ENCODE peak calls at places on chromosomes 11 and 22, in six cellular contexts. One of them, this sample, is unnamed.

GRCh38 chr11:126892781-126893180 is 107.8 kb downstream of the KIRREL3 start:
- DNase-seq in heart right ventricle: no peak
- DNase-seq in AG09319: no peak
- DNase-seq in kidney: no peak
- DNase-seq in activated T-helper 1 cell treated with Interleukin-2 at 50 U/mL for 16 hours: no peak
- DNase-seq in epithelial cell of esophagus: no peak
- DNase-seq in this sample: peak; percentile 46

GRCh38 chr11:61075891-61076290 is 26.4 kb upstream of the CD5 start:
- DNase-seq in activated T-helper 1 cell treated with Interleukin-2 at 50 U/mL for 16 hours: no peak
- DNase-seq in kidney: no peak
- DNase-seq in heart right ventricle: no peak
- DNase-seq in AG09319: no peak
- DNase-seq in epithelial cell of esophagus: peak; percentile 79
- DNase-seq in this sample: peak; percentile 6

GRCh38 chr22:29041408-29041807 is 20.2 kb downstream of the C22orf31 start:
- DNase-seq in kidney: no peak
- DNase-seq in activated T-helper 1 cell treated with Interleukin-2 at 50 U/mL for 16 hours: no peak
- DNase-seq in heart right ventricle: no peak
- DNase-seq in AG09319: no peak
- DNase-seq in epithelial cell of esophagus: no peak
- DNase-seq in this sample: no peak

GRCh38 chr22:37848587-37849088 is 581 bp upstream of the EIF3L start:
- DNase-seq in epithelial cell of esophagus: peak; percentile 53
- DNase-seq in heart right ventricle: no peak
- DNase-seq in kidney: peak; percentile 55
- DNase-seq in activated T-helper 1 cell treated with Interleukin-2 at 50 U/mL for 16 hours: no peak
- DNase-seq in AG09319: no peak
- DNase-seq in this sample: peak; percentile 31

GRCh38 chr11:70142171-70142875 is 60.8 kb upstream of the FADD start:
- DNase-seq in kidney: no peak
- DNase-seq in epithelial cell of esophagus: peak; percentile 73
- DNase-seq in heart right ventricle: no peak
- DNase-seq in AG09319: no peak
- DNase-seq in activated T-helper 1 cell treated with Interleukin-2 at 50 U/mL for 16 hours: no peak
- DNase-seq in this sample: peak; percentile 21

GRCh38 chr22:47175151-47175760 is 412.8 kb downstream of the TBC1D22A start:
- DNase-seq in kidney: peak; percentile 71
- DNase-seq in activated T-helper 1 cell treated with Interleukin-2 at 50 U/mL for 16 hours: no peak
- DNase-seq in epithelial cell of esophagus: no peak
- DNase-seq in heart right ventricle: no peak
- DNase-seq in AG09319: no peak
- DNase-seq in this sample: no peak

GRCh38 chr22:44702479-44703219 is 645 bp downstream of the PRR5 start:
- DNase-seq in AG09319: no peak
- DNase-seq in kidney: no peak
- DNase-seq in heart right ventricle: no peak
- DNase-seq in activated T-helper 1 cell treated with Interleukin-2 at 50 U/mL for 16 hours: no peak
- DNase-seq in epithelial cell of esophagus: peak; percentile 41
- DNase-seq in this sample: peak; percentile 44

GRCh38 chr22:36863979-36864378 is 3.2 kb downstream of the NCF4 start:
- DNase-seq in AG09319: no peak
- DNase-seq in activated T-helper 1 cell treated with Interleukin-2 at 50 U/mL for 16 hours: no peak
- DNase-seq in heart right ventricle: no peak
- DNase-seq in epithelial cell of esophagus: no peak
- DNase-seq in kidney: no peak
- DNase-seq in this sample: no peak